ENCODE peak calls at places on chromosomes 12 and 14, in six cellular contexts. S is HEK293T, A is H9, I is SW480, G is activated T-helper 1 cell treated with Interleukin-2 at 50 U/mL for 16 hours, R is A549. Q is an unnamed sample.

GRCh38 chr12:116964740-116965090 is 54.0 kb downstream of the FBXW8 start:
- DNase-seq in S (no peak), A (no peak), I (no peak), G (no peak), R (no peak), Q (no peak)

GRCh38 chr12:76455582-76456345 is 103.8 kb downstream of the OSBPL8 start:
- DNase-seq in S (peak; percentile 42), A (no peak), I (peak; percentile 89), G (no peak), R (peak; percentile 91), Q (no peak)

GRCh38 chr12:77772606-77773298 is 57.9 kb upstream of the NAV3 start:
- DNase-seq in S (no peak), A (no peak), I (no peak), G (no peak), R (no peak), Q (no peak)

GRCh38 chr12:108633534-108634224 is at the start of gene SELPLG:
- DNase-seq in S (no peak), A (peak; percentile 30), I (peak; percentile 43), G (peak; percentile 74), R (no peak), Q (peak; percentile 73)

GRCh38 chr12:13964666-13965065 is 16.7 kb downstream of the GRIN2B start:
- DNase-seq in S (no peak), A (peak; percentile 54), I (no peak), G (no peak), R (no peak), Q (no peak)

GRCh38 chr12:15527201-15527782 is 205.0 kb downstream of the PTPRO start:
- DNase-seq in S (no peak), A (peak; percentile 53), I (no peak), G (no peak), R (peak; percentile 66), Q (no peak)

GRCh38 chr14:90060312-90060964 is 1.4 kb upstream of the KCNK13 start:
- DNase-seq in S (peak; percentile 86), A (peak; percentile 83), I (peak; percentile 82), G (no peak), R (peak; percentile 64), Q (no peak)

GRCh38 chr12:118981285-118982201 is at the start of gene SRRM4:
- DNase-seq in S (no peak), A (peak; percentile 95), I (no peak), G (no peak), R (no peak), Q (no peak)

GRCh38 chr14:40318211-40318719 is 886.0 kb upstream of the FBXO33 start:
- DNase-seq in S (no peak), A (peak; percentile 29), I (no peak), G (no peak), R (no peak), Q (no peak)

GRCh38 chr12:114311966-114312365 is 94.0 kb downstream of the TBX5 start:
- DNase-seq in S (no peak), A (no peak), I (no peak), G (no peak), R (no peak), Q (no peak)

GRCh38 chr12:104609083-104609844 is 152.5 kb downstream of the CHST11 start:
- DNase-seq in S (no peak), A (no peak), I (no peak), G (no peak), R (no peak), Q (no peak)

GRCh38 chr14:95722525-95723190 is 8.7 kb upstream of the TCL1A start:
- DNase-seq in S (no peak), A (no peak), I (no peak), G (no peak), R (no peak), Q (no peak)

GRCh38 chr12:71306808-71307207 is 132.8 kb upstream of the LGR5 start:
- DNase-seq in S (no peak), A (no peak), I (no peak), G (no peak), R (no peak), Q (no peak)

GRCh38 chr14:78863143-78863542 is 693.0 kb downstream of the NRXN3 start:
- DNase-seq in S (peak; percentile 35), A (peak; percentile 53), I (peak; percentile 28), G (no peak), R (peak; percentile 12), Q (no peak)

GRCh38 chr14:47300801-47301200 is 374.6 kb downstream of the MDGA2 start:
- DNase-seq in S (no peak), A (no peak), I (no peak), G (no peak), R (no peak), Q (no peak)

GRCh38 chr12:25433581-25434325 is 119.3 kb downstream of the LMNTD1 start:
- DNase-seq in S (no peak), A (no peak), I (no peak), G (no peak), R (no peak), Q (no peak)

GRCh38 chr12:52006726-52007157 is at the start of gene TAMALIN:
- DNase-seq in S (no peak), A (peak; percentile 64), I (no peak), G (peak; percentile 76), R (no peak), Q (peak; percentile 83)

GRCh38 chr12:127145929-127146789 is 1120.8 kb upstream of the TMEM132C start:
- DNase-seq in S (no peak), A (peak; percentile 60), I (peak; percentile 52), G (peak; percentile 61), R (peak; percentile 86), Q (peak; percentile 44)

GRCh38 chr14:51834218-51834617 is 26.2 kb upstream of the GNG2 start:
- DNase-seq in S (no peak), A (no peak), I (no peak), G (no peak), R (no peak), Q (no peak)

GRCh38 chr14:34053666-34054065 is 102.8 kb upstream of the EGLN3 start:
- DNase-seq in S (no peak), A (no peak), I (no peak), G (no peak), R (no peak), Q (no peak)

GRCh38 chr14:67187210-67187609 is 2.0 kb upstream of the GARIN2 start:
- DNase-seq in S (peak; percentile 21), A (no peak), I (peak; percentile 97), G (no peak), R (peak; percentile 68), Q (no peak)

GRCh38 chr14:92754956-92755355 is 6.5 kb upstream of the LGMN start:
- DNase-seq in S (no peak), A (no peak), I (peak; percentile 33), G (no peak), R (no peak), Q (no peak)

Q was measured in effector memory CD4-positive, alpha-beta T cell.